ENCODE peak calls at places on chromosomes 7 and 10, in five cellular contexts. R is T follicular helper cell; V is effector CD4-positive, alpha-beta T cell; F is stimulated activated CD4-positive, alpha-beta T cell treated with anti-CD3 and anti-CD28 coated beads, Interleukin-15, amount 100 ng/mL, for 24 hours; X is AG09319. M is an unnamed sample.
A peak's percentile ranks its signal among the peaks of the same experiment; 100 is the strongest.

GRCh38 chr10:109741712-109742111 is 181.6 kb downstream of the XPNPEP1 start:
- DNase-seq in F (no peak), R (no peak), X (no peak), V (no peak), M (no peak)

GRCh38 chr10:46231087-46231486 is 55.7 kb upstream of the ANTXRL start:
- DNase-seq in V (no peak), R (no peak), X (no peak), F (no peak), M (no peak)

GRCh38 chr10:30818010-30818660 is 188.6 kb upstream of the LYZL2 start:
- DNase-seq in F (no peak), V (no peak), X (no peak), R (no peak), M (no peak)

GRCh38 chr10:126373982-126374381 is 14.3 kb downstream of the ADAM12 start:
- DNase-seq in V (no peak), R (no peak), X (no peak), F (no peak), M (no peak)

GRCh38 chr10:15864419-15864818 is 4.1 kb upstream of the MINDY3 start:
- DNase-seq in X (no peak), F (no peak), V (no peak), R (no peak), M (no peak)

GRCh38 chr10:60820093-60820769 is 42.0 kb downstream of the CDK1 start:
- DNase-seq in R (no peak), F (no peak), X (peak; percentile 50), V (no peak), M (no peak)

GRCh38 chr10:63438506-63439498 is 27.0 kb downstream of the JMJD1C start:
- DNase-seq in F (no peak), R (no peak), V (no peak), X (no peak), M (no peak)

GRCh38 chr7:151814400-151814914 is 62.5 kb downstream of the PRKAG2 start:
- DNase-seq in F (no peak), R (no peak), X (no peak), V (no peak), M (no peak)

GRCh38 chr10:3068968-3069737 is 1.8 kb downstream of the PFKP start:
- DNase-seq in V (no peak), F (peak; percentile 56), X (no peak), R (no peak), M (no peak)

GRCh38 chr7:116327751-116328150 is 117.4 kb downstream of the TES start:
- DNase-seq in X (no peak), R (no peak), V (no peak), F (no peak), M (no peak)

GRCh38 chr10:95312264-95312663 is 21.5 kb upstream of the PDLIM1 start:
- DNase-seq in F (no peak), V (no peak), R (no peak), X (no peak), M (no peak)

GRCh38 chr10:17910144-17910789 is 41.5 kb upstream of the SLC39A12 start:
- DNase-seq in X (peak; percentile 35), R (no peak), V (no peak), F (peak; percentile 14), M (no peak)

GRCh38 chr10:75954486-75954885 is 523.1 kb downstream of the LRMDA start:
- DNase-seq in F (no peak), R (no peak), X (no peak), V (no peak), M (no peak)

GRCh38 chr7:92446869-92447238 is 428 bp upstream of the GATAD1 start:
- DNase-seq in R (no peak), X (no peak), F (no peak), V (no peak), M (no peak)

GRCh38 chr10:60396766-60397165 is 7.1 kb upstream of the ANK3 start:
- DNase-seq in X (no peak), F (no peak), R (no peak), V (no peak), M (no peak)

GRCh38 chr7:111026806-111027205 is 64.1 kb upstream of the LRRN3 start:
- DNase-seq in V (no peak), X (no peak), R (no peak), F (no peak), M (no peak)

GRCh38 chr10:35451103-35452016 is 115.1 kb downstream of the CCNY start:
- DNase-seq in R (no peak), V (no peak), F (no peak), X (no peak), M (no peak)

GRCh38 chr7:149090397-149091195 is at the start of gene ZNF786:
- DNase-seq in X (peak; percentile 72), F (peak; percentile 97), V (peak; percentile 88), R (peak; percentile 86), M (peak; percentile 82)

GRCh38 chr7:17095001-17095574 is 203.4 kb upstream of the AHR start:
- DNase-seq in F (no peak), V (no peak), R (no peak), X (peak; percentile 97), M (no peak)

GRCh38 chr7:142804715-142805114 is 33.9 kb downstream of the PRSS2 start:
- DNase-seq in V (no peak), X (no peak), R (no peak), F (peak; percentile 64), M (peak; percentile 27)

GRCh38 chr7:139182363-139182762 is 48.7 kb upstream of the UBN2 start:
- DNase-seq in V (no peak), R (no peak), X (no peak), F (no peak), M (no peak)

GRCh38 chr10:63605568-63605967 is 84.4 kb downstream of the REEP3 start:
- DNase-seq in F (no peak), R (no peak), X (no peak), V (no peak), M (no peak)

GRCh38 chr10:70963271-70963670 is 74.9 kb upstream of the PCBD1 start:
- DNase-seq in V (no peak), X (no peak), R (no peak), F (no peak), M (no peak)

GRCh38 chr10:126928252-126928651 is 23.0 kb downstream of the DOCK1 start:
- DNase-seq in V (no peak), F (no peak), X (no peak), R (no peak), M (no peak)

GRCh38 chr7:84809877-84810276 is 377.0 kb downstream of the SEMA3D start:
- DNase-seq in V (no peak), R (no peak), X (no peak), F (no peak), M (no peak)